ENCODE peak calls at places on chromosomes 2 and 18, in four cellular contexts. O, F, I and J are unnamed samples.
A peak's percentile ranks its signal among the peaks of the same experiment; 100 is the strongest.

GRCh38 chr2:12948963-12949353 is 232.2 kb downstream of the TRIB2 start:
- DNase-seq in F (no peak), O (no peak), I (no peak), J (no peak)

GRCh38 chr18:25875574-25875973 is 214.8 kb downstream of the SS18 start:
- DNase-seq in F (no peak), I (no peak), O (no peak), J (no peak)

GRCh38 chr2:31366733-31367132 is 47.8 kb downstream of the XDH start:
- DNase-seq in F (no peak), I (no peak), O (no peak), J (no peak)

GRCh38 chr2:80168037-80168436 is 136.5 kb downstream of the LRRTM1 start:
- DNase-seq in F (no peak), I (no peak), O (no peak), J (no peak)

GRCh38 chr2:61536086-61536722 is 2.0 kb downstream of the XPO1 start:
- DNase-seq in O (no peak), I (peak; percentile 20), F (peak; percentile 95), J (peak; percentile 10)

GRCh38 chr2:233072838-233073237 is 12.7 kb downstream of the INPP5D start:
- DNase-seq in I (no peak), O (no peak), F (no peak), J (no peak)

GRCh38 chr2:220148849-220149248 is 521.4 kb downstream of the SLC4A3 start:
- DNase-seq in O (no peak), I (no peak), F (no peak), J (no peak)

GRCh38 chr2:191222507-191222906 is 22.7 kb upstream of the MYO1B start:
- DNase-seq in O (no peak), F (no peak), I (no peak), J (no peak)

GRCh38 chr2:178718988-178719387 is 88.2 kb downstream of the TTN start:
- DNase-seq in I (no peak), F (no peak), O (no peak), J (no peak)

GRCh38 chr18:23835506-23835905 is 146.3 kb downstream of the LAMA3 start:
- DNase-seq in F (no peak), I (no peak), O (no peak), J (no peak)

GRCh38 chr2:68385232-68385906 is 20.3 kb downstream of the PLEK start:
- DNase-seq in I (no peak), O (no peak), F (no peak), J (no peak)

GRCh38 chr2:75698928-75699327 is 11.8 kb downstream of the GCFC2 start:
- DNase-seq in F (no peak), O (no peak), I (peak; percentile 10), J (no peak)

GRCh38 chr2:27020337-27020948 is 12.3 kb upstream of the TMEM214 start:
- DNase-seq in O (no peak), F (peak; percentile 96), I (no peak), J (no peak)

GRCh38 chr18:41818381-41819355 is 136.4 kb upstream of the PIK3C3 start:
- DNase-seq in F (no peak), O (no peak), I (no peak), J (no peak)

GRCh38 chr2:159658887-159659437 is 42.6 kb upstream of the BAZ2B start:
- DNase-seq in I (no peak), F (no peak), O (no peak), J (no peak)

GRCh38 chr18:62249478-62250097 is 62.5 kb downstream of the RELCH start:
- DNase-seq in I (peak; percentile 78), F (peak; percentile 79), O (peak; percentile 73), J (peak; percentile 32)

GRCh38 chr2:112634153-112634873 is 11.4 kb upstream of the SLC20A1 start:
- DNase-seq in I (no peak), O (no peak), F (no peak), J (no peak)

GRCh38 chr18:24136967-24137373 is 1.9 kb upstream of the CABYR start:
- DNase-seq in O (no peak), F (no peak), I (no peak), J (no peak)

GRCh38 chr18:28995319-28995718 is 818.4 kb upstream of the CDH2 start:
- DNase-seq in O (no peak), I (no peak), F (no peak), J (peak; percentile 7)

GRCh38 chr2:179410552-179411356 is 146.1 kb upstream of the SESTD1 start:
- DNase-seq in F (peak; percentile 59), O (peak; percentile 45), I (peak; percentile 77), J (peak; percentile 48)

GRCh38 chr2:60439219-60439974 is 114.1 kb downstream of the BCL11A start:
- DNase-seq in I (no peak), F (peak; percentile 13), O (peak; percentile 49), J (peak; percentile 42)

GRCh38 chr18:34158881-34159690 is 65.6 kb downstream of the NOL4 start:
- DNase-seq in I (peak; percentile 2), O (peak; percentile 88), F (no peak), J (peak; percentile 87)

GRCh38 chr2:37779123-37779522 is 107.7 kb upstream of the CDC42EP3 start:
- DNase-seq in O (no peak), F (no peak), I (no peak), J (no peak)

GRCh38 chr2:122445003-122445402 is 689.6 kb downstream of the TSN start:
- DNase-seq in F (no peak), I (no peak), O (no peak), J (no peak)

GRCh38 chr2:96260404-96261260 is 5.2 kb downstream of the TMEM127 start:
- DNase-seq in I (peak; percentile 100), O (peak; percentile 59), F (peak; percentile 75), J (peak; percentile 81)

GRCh38 chr2:117646872-117647271 is 167.6 kb upstream of the DDX18 start:
- DNase-seq in F (no peak), I (no peak), O (no peak), J (no peak)

GRCh38 chr18:46411862-46412690 is 244.9 kb downstream of the LOXHD1 start:
- DNase-seq in F (no peak), O (no peak), I (no peak), J (peak; percentile 80)
- TF ChIP-seq FOXJ3 in F (no peak), O (no peak), I (no peak), J (peak; percentile 81)

GRCh38 chr2:133063792-133064191 is 393.8 kb upstream of the LYPD1 start:
- DNase-seq in O (peak; percentile 78), F (peak; percentile 3), I (no peak), J (no peak)
- TF ChIP-seq FOXJ3 in O (no peak), F (no peak), I (no peak), J (no peak)

DNA sequence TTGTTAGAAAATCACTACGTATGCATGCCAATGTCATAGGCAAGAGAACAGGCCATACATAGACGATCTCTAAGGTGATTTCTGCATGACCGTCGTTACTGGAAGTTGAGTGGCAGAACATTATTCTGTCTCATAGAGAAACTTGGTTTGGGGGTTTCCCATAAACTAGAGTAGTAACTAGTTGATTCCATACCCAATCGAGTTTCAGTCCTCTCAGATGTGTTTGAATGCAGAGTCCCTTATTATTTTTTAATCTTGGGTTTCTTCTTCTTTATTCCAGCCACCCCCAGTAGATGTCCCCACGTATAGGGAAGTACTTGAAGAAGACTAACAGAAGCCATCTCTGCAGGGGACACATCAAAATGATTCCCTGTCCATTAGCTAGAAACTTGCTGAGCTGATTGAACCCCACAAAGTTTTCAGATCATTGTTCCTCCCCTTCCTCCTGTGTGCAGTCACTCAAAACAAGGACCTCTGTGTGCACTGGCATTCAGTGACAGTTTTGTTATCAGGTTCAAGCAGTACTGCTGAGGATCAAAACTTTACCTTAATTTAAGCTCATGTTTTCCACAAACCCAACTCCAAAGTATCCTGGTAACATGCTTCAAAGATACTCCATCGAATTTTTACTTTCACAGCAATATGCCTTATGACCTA is 68.4 kb upstream of the CDCA7 start:
- DNase-seq in O (no peak), F (peak; percentile 30), I (no peak), J (no peak)
- TF ChIP-seq FOXJ3 in O (no peak), F (no peak), I (no peak), J (no peak)

GRCh38 chr2:72263781-72264060 is 116.1 kb upstream of the CYP26B1 start:
- DNase-seq in F (no peak), I (no peak), O (no peak), J (no peak)
- TF ChIP-seq FOXJ3 in F (no peak), I (no peak), O (no peak), J (no peak)

DNA sequence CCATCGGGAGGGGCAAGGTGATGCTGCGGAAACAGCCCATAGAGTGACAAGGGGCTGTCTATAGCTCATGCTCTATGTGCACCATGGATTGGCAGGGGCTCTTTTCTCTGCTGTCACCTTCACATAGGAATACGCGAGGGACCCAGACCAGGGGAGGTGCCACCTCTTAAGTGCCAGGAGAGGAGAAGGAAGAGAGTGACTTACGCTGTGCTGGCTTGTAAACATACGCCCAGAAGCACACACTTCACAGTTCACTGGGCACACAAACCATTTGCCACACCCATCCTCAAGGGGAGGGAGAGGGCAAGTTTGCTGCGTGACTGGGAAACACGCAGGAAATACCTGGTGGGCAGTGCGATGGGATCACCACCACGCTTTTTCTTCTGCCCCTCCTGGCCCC is 65.1 kb upstream of the GPR45 start:
- DNase-seq in I (no peak), F (no peak), O (no peak), J (no peak)
- TF ChIP-seq FOXJ3 in I (no peak), F (no peak), O (no peak), J (no peak)

GRCh38 chr2:43427032-43427424 is 168.8 kb downstream of the THADA start:
- DNase-seq in F (peak; percentile 60), I (no peak), O (no peak), J (no peak)
- TF ChIP-seq FOXJ3 in F (no peak), I (no peak), O (no peak), J (no peak)

GRCh38 chr2:222039821-222040220 is 259.0 kb downstream of the PAX3 start:
- DNase-seq in O (no peak), F (no peak), I (peak; percentile 23), J (no peak)

GRCh38 chr2:222034058-222034457 is 264.7 kb downstream of the PAX3 start:
- DNase-seq in F (no peak), I (no peak), O (no peak), J (no peak)

GRCh38 chr2:222040333-222040732 is 258.5 kb downstream of the PAX3 start:
- DNase-seq in O (no peak), F (no peak), I (no peak), J (no peak)

GRCh38 chr2:222037211-222037610 is 261.6 kb downstream of the PAX3 start:
- DNase-seq in I (no peak), O (no peak), F (no peak), J (no peak)

DNA sequence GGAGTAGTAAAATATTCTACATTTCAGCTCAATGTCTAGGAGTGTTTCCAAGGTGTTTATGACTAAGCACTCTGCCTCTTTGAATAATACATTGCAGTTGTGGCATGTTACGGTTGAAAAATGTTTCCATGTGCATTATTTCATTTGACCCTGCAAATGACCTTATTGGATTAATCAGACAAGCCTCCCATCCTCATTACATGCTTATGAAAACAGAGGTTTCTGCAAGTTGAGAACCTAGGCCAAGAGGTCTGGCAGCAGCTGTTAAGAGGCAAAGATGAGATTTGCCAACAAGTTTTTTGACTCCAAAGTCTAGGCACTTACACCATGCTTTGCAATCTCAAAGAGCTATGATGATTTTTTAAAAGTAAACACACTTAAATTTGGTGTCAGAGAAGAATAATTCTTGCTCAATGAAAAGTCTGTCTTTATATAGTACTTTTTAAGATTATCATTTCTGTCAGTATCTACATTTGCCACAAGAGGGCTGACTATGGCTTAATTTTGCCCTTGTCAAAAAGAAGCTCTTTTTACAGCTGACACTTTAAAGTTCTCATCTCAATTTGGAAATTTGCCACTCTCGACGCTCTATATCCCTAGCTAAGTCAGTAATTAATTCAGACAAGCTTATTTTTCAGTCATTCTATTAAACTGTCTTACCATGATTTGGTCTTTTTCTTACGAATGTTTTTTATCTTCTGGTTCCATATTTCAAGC is 260.6 kb downstream of the PAX3 start:
- DNase-seq in O (no peak), F (no peak), I (peak; percentile 8), J (no peak)
- TF ChIP-seq FOXJ3 in O (no peak), F (no peak), I (no peak), J (no peak)